ENCODE peak calls at places on chromosomes 2 and 18, in four cellular contexts. B is GM13977, U is HCT116, K is RWPE1. Y is an unnamed sample.

GRCh38 chr2:73582364-73582763 is 59.9 kb downstream of the NAT8 start:
- DNase-seq in B (no peak), U (no peak), K (no peak), Y (no peak)

GRCh38 chr2:202752071-202752470 is 117.3 kb downstream of the FAM117B start:
- DNase-seq in B (no peak), U (no peak), K (no peak), Y (no peak)

GRCh38 chr2:128777091-128778045 is 458.7 kb upstream of the HS6ST1 start:
- DNase-seq in B (no peak), U (no peak), K (no peak), Y (no peak)

GRCh38 chr18:830315-830901 is 18.4 kb upstream of the YES1 start:
- DNase-seq in B (no peak), U (no peak), K (no peak), Y (no peak)

GRCh38 chr2:20421988-20422678 is 24.7 kb upstream of the RHOB start:
- DNase-seq in B (no peak), U (no peak), K (peak), Y (no peak)

GRCh38 chr18:59540356-59540755 is 156.9 kb downstream of the CCBE1 start:
- DNase-seq in B (no peak), U (no peak), K (no peak), Y (no peak)

GRCh38 chr2:240611601-240612210 is 13.6 kb upstream of the GPR35 start:
- DNase-seq in B (no peak), U (no peak), K (no peak), Y (no peak)

GRCh38 chr2:241010531-241011295 is 12.3 kb downstream of the SNED1 start:
- DNase-seq in B (no peak), U (no peak), K (no peak), Y (no peak)

GRCh38 chr2:216730871-216731270 is 35.5 kb upstream of the IGFBP5 start:
- DNase-seq in B (no peak), U (no peak), K (no peak), Y (no peak)

DNA sequence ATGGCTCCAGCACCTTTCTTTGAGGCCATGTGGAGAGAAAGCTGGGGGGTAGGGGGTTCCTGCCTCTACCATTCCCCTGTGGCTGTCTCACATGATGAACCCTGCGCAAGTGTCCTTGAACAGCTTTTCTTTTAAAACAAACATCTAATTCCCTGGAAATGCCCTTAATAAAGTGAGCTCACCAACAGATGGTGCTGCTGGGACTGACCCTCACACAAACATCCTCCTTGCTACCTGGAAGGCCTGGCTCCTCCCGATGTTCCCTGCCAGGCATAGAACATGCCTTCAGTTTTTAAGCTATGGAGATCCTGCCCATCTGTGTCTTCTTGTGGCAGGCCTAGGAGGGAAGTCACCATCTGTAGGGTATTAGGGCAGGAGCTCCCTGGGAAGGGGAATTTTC is 60.7 kb upstream of the GATA6 start:
- DNase-seq in B (no peak), U (peak), K (no peak), Y (no peak)
- TF ChIP-seq CTCF in B (no peak), U (peak), K (no peak), Y (no peak)

GRCh38 chr18:43277164-43277600 is at the start of gene SYT4:
- DNase-seq in B (no peak), U (no peak), K (peak), Y (no peak)

GRCh38 chr18:43274526-43274925 is 2.8 kb downstream of the SYT4 start:
- DNase-seq in B (no peak), U (no peak), K (no peak), Y (no peak)

GRCh38 chr18:43276471-43276870 is 819 bp downstream of the SYT4 start:
- DNase-seq in B (no peak), U (no peak), K (no peak), Y (no peak)

GRCh38 chr18:43267818-43268217 is 9.5 kb downstream of the SYT4 start:
- DNase-seq in B (no peak), U (no peak), K (no peak), Y (no peak)

GRCh38 chr18:43271593-43272432 is 5.5 kb downstream of the SYT4 start:
- DNase-seq in B (peak), U (peak), K (peak), Y (peak)
- TF ChIP-seq CTCF in B (peak), U (peak), K (peak), Y (peak)

GRCh38 chr2:188984680-188985079 is 10.5 kb downstream of the COL3A1 start:
- DNase-seq in B (no peak), U (no peak), K (no peak), Y (no peak)
- TF ChIP-seq CTCF in B (no peak), U (no peak), K (no peak), Y (no peak)

GRCh38 chr2:232117413-232117812 is 155.9 kb downstream of the DIS3L2 start:
- DNase-seq in B (no peak), U (no peak), K (no peak), Y (no peak)

GRCh38 chr2:232113821-232114220 is 152.3 kb downstream of the DIS3L2 start:
- DNase-seq in B (no peak), U (no peak), K (no peak), Y (no peak)

GRCh38 chr2:232116839-232117238 is 155.3 kb downstream of the DIS3L2 start:
- DNase-seq in B (no peak), U (no peak), K (no peak), Y (no peak)

GRCh38 chr2:232111551-232111950 is 150.0 kb downstream of the DIS3L2 start:
- DNase-seq in B (no peak), U (no peak), K (no peak), Y (no peak)
- TF ChIP-seq CTCF in B (no peak), U (no peak), K (no peak), Y (no peak)

DNA sequence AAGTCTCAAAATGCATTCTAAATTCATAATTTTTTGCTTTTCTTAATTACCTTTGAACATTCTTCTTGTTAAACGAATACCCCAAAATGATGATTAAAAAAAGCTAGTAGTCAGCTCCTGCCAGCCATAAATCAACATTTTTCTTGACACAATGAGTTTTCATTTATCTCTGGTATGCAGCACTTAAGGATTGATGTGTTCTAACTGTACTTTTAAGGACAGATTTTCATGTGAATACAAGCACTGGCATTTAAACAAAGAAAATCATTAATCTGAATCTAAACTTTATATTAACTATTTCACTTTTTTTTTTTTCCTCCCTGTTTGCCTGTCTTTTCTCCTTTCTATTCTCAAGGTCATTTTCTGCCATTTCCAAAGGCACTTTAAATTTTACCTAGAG is 976.8 kb downstream of the TMEM182 start:
- DNase-seq in B (no peak), U (no peak), K (no peak), Y (no peak)
- TF ChIP-seq CTCF in B (no peak), U (no peak), K (no peak), Y (no peak)